ENCODE peak calls at places on chromosomes 12 and 14, in nine cellular contexts. S is GM23248; D is NCI-H1417 treated with DMSO at 0.1 percent for 48 hours; G is RWPE1; F is neural progenitor cell; C is mesenchymal stem cell; N is stimulated activated CD8-positive, alpha-beta memory T cell treated with anti-CD3 and anti-CD28 coated beads, Interleukin-2, amount 100 ng/mL, for 1 hour; Y is HCEC 1CT; Z is natural killer cell. X is an unnamed sample.

GRCh38 chr14:36556811-36557433 is 25.5 kb downstream of the NKX2-8 start:
- DNase-seq in Y (peak; percentile 23), Z (no peak), G (peak; percentile 67), D (peak; percentile 30), F (peak; percentile 39), N (no peak), S (peak; percentile 56), C (peak; percentile 21), X (peak; percentile 49)

GRCh38 chr12:57592551-57593165 is 1.7 kb downstream of the PIP4K2C start:
- DNase-seq in D (no peak), S (peak; percentile 36), C (no peak), N (no peak), G (peak; percentile 51), Z (no peak), F (no peak), Y (peak; percentile 38), X (no peak)

GRCh38 chr14:106318700-106319099 is 792.3 kb downstream of the TMEM121 start:
- DNase-seq in D (no peak), F (no peak), Y (no peak), G (no peak), N (no peak), Z (peak; percentile 35), C (no peak), S (no peak), X (no peak)

GRCh38 chr12:7907009-7907408 is 29.0 kb downstream of the SLC2A3 start:
- DNase-seq in C (peak; percentile 65), Z (no peak), F (peak; percentile 51), Y (peak; percentile 60), G (peak; percentile 48), N (peak; percentile 21), D (no peak), S (peak; percentile 52), X (peak; percentile 69)

GRCh38 chr14:37991027-37991426 is 216.7 kb upstream of the SSTR1 start:
- DNase-seq in C (no peak), S (no peak), Y (no peak), D (no peak), Z (no peak), G (no peak), F (no peak), N (no peak), X (no peak)

GRCh38 chr14:101557811-101558738 is 3.2 kb upstream of the DIO3 start:
- DNase-seq in C (no peak), Z (no peak), N (no peak), F (peak; percentile 42), Y (no peak), G (no peak), D (no peak), S (peak; percentile 23), X (no peak)

GRCh38 chr12:104285740-104286537 is 17.6 kb upstream of the EID3 start:
- DNase-seq in D (no peak), C (no peak), G (peak; percentile 77), F (no peak), Y (peak; percentile 36), N (no peak), Z (no peak), S (no peak), X (peak; percentile 58)

GRCh38 chr12:91792597-91792996 is 353.0 kb downstream of the BTG1 start:
- DNase-seq in C (no peak), N (no peak), G (no peak), F (no peak), D (no peak), S (no peak), Y (no peak), Z (no peak), X (no peak)

GRCh38 chr14:61524211-61524806 is 171.0 kb upstream of the HIF1A start:
- DNase-seq in F (no peak), N (no peak), D (no peak), C (peak; percentile 88), G (no peak), Y (peak; percentile 82), Z (no peak), S (peak; percentile 87), X (peak; percentile 91)

GRCh38 chr12:107518868-107519267 is 166.7 kb upstream of the PWP1 start:
- DNase-seq in C (no peak), Z (no peak), N (no peak), S (no peak), D (no peak), Y (no peak), F (no peak), G (no peak), X (no peak)

GRCh38 chr14:58963873-58964597 is 224.4 kb upstream of the DAAM1 start:
- DNase-seq in C (no peak), Y (no peak), Z (no peak), S (no peak), G (no peak), D (no peak), F (no peak), N (no peak), X (no peak)

GRCh38 chr12:49274396-49275069 is 9.7 kb downstream of the TUBA1C start:
- DNase-seq in Z (no peak), Y (peak; percentile 32), G (no peak), S (no peak), C (no peak), N (no peak), D (no peak), F (no peak), X (no peak)

GRCh38 chr12:42119085-42119633 is 25.5 kb downstream of the GXYLT1 start:
- DNase-seq in F (no peak), S (peak; percentile 82), Y (peak; percentile 87), C (peak; percentile 90), D (no peak), G (no peak), N (no peak), Z (no peak), X (peak; percentile 39)

GRCh38 chr14:76846331-76847047 is 20.3 kb downstream of the LRRC74A start:
- DNase-seq in Z (no peak), Y (no peak), F (no peak), D (no peak), S (no peak), N (no peak), C (no peak), G (no peak), X (no peak)

GRCh38 chr12:114884535-114884934 is 200.6 kb upstream of the TBX3 start:
- DNase-seq in G (no peak), F (no peak), N (no peak), S (no peak), Y (no peak), D (no peak), Z (no peak), C (no peak), X (no peak)

GRCh38 chr12:52061470-52062166 is 8.2 kb upstream of the ATG101 start:
- DNase-seq in S (no peak), Z (no peak), D (no peak), Y (no peak), F (peak; percentile 65), C (peak; percentile 54), G (no peak), N (no peak), X (no peak)

GRCh38 chr12:78470354-78471195 is 394.0 kb upstream of the SYT1 start:
- DNase-seq in F (peak; percentile 60), S (peak; percentile 63), N (no peak), D (no peak), Z (no peak), C (peak; percentile 45), G (peak; percentile 15), Y (peak; percentile 64), X (peak; percentile 75)

GRCh38 chr14:58535084-58535483 is 102.7 kb upstream of the DACT1 start:
- DNase-seq in Z (no peak), N (no peak), S (peak; percentile 8), C (peak; percentile 27), F (no peak), Y (no peak), D (no peak), G (no peak), X (peak; percentile 27)

GRCh38 chr14:70189678-70190077 is 927 bp upstream of the SLC8A3 start:
- DNase-seq in D (no peak), G (no peak), Z (no peak), F (peak; percentile 23), S (no peak), C (no peak), N (no peak), Y (no peak), X (no peak)

GRCh38 chr12:80056845-80057244 is 42.5 kb upstream of the OTOGL start:
- DNase-seq in C (no peak), G (no peak), Z (no peak), S (no peak), N (no peak), Y (no peak), F (no peak), D (no peak), X (peak; percentile 94)

GRCh38 chr14:94120667-94121335 is 8.6 kb downstream of the IFI27L2 start:
- DNase-seq in D (no peak), S (peak; percentile 86), Z (no peak), N (no peak), Y (peak; percentile 22), G (no peak), C (peak; percentile 59), F (no peak), X (no peak)

X was measured in dermis blood vessel endothelial cell.